ENCODE peak calls at places on chromosomes 5 and 9, in eight cellular contexts. One of them, this sample, is unnamed.

GRCh38 chr5:151174612-151175101 is 17.1 kb upstream of the ANXA6 start:
- DNase-seq in ACHN: no peak
- DNase-seq in left colon: no peak
- DNase-seq in CD8-positive, alpha-beta T cell: peak
- DNase-seq in H4: no peak
- DNase-seq in amygdala: no peak
- DNase-seq in activated gamma-delta T cell treated with Interleukin-2 at 50 U/mL for 16 hours: no peak
- DNase-seq in stimulated activated CD4-positive, alpha-beta T cell treated with anti-CD3 and anti-CD28 coated beads, Interleukin-12 subunit alpha, Interleukin-12 subunit beta, amount 100 ng/mL, for 4 hours: no peak
- DNase-seq in this sample: peak

GRCh38 chr9:122954253-122954691 is 13.5 kb downstream of the RABGAP1 start:
- DNase-seq in activated gamma-delta T cell treated with Interleukin-2 at 50 U/mL for 16 hours: no peak
- DNase-seq in left colon: no peak
- DNase-seq in H4: no peak
- DNase-seq in CD8-positive, alpha-beta T cell: no peak
- DNase-seq in ACHN: peak
- DNase-seq in amygdala: no peak
- DNase-seq in stimulated activated CD4-positive, alpha-beta T cell treated with anti-CD3 and anti-CD28 coated beads, Interleukin-12 subunit alpha, Interleukin-12 subunit beta, amount 100 ng/mL, for 4 hours: no peak
- DNase-seq in this sample: no peak

GRCh38 chr9:107190936-107191290 is 92.2 kb upstream of the RAD23B start:
- DNase-seq in CD8-positive, alpha-beta T cell: no peak
- DNase-seq in ACHN: no peak
- DNase-seq in H4: no peak
- DNase-seq in activated gamma-delta T cell treated with Interleukin-2 at 50 U/mL for 16 hours: no peak
- DNase-seq in left colon: no peak
- DNase-seq in amygdala: no peak
- DNase-seq in stimulated activated CD4-positive, alpha-beta T cell treated with anti-CD3 and anti-CD28 coated beads, Interleukin-12 subunit alpha, Interleukin-12 subunit beta, amount 100 ng/mL, for 4 hours: no peak
- DNase-seq in this sample: no peak

GRCh38 chr9:4837768-4838546 is 45.2 kb downstream of the RCL1 start:
- DNase-seq in activated gamma-delta T cell treated with Interleukin-2 at 50 U/mL for 16 hours: no peak
- DNase-seq in stimulated activated CD4-positive, alpha-beta T cell treated with anti-CD3 and anti-CD28 coated beads, Interleukin-12 subunit alpha, Interleukin-12 subunit beta, amount 100 ng/mL, for 4 hours: no peak
- DNase-seq in left colon: no peak
- DNase-seq in ACHN: peak
- DNase-seq in CD8-positive, alpha-beta T cell: no peak
- DNase-seq in H4: peak
- DNase-seq in amygdala: no peak
- DNase-seq in this sample: no peak

GRCh38 chr5:135829681-135830383 is 4.6 kb upstream of the SLC25A48 start:
- DNase-seq in H4: peak
- DNase-seq in stimulated activated CD4-positive, alpha-beta T cell treated with anti-CD3 and anti-CD28 coated beads, Interleukin-12 subunit alpha, Interleukin-12 subunit beta, amount 100 ng/mL, for 4 hours: no peak
- DNase-seq in ACHN: peak
- DNase-seq in CD8-positive, alpha-beta T cell: peak
- DNase-seq in amygdala: no peak
- DNase-seq in activated gamma-delta T cell treated with Interleukin-2 at 50 U/mL for 16 hours: no peak
- DNase-seq in left colon: peak
- DNase-seq in this sample: peak

GRCh38 chr5:127028822-127029457 is 1.4 kb downstream of the MARCHF3 start:
- DNase-seq in amygdala: no peak
- DNase-seq in CD8-positive, alpha-beta T cell: no peak
- DNase-seq in stimulated activated CD4-positive, alpha-beta T cell treated with anti-CD3 and anti-CD28 coated beads, Interleukin-12 subunit alpha, Interleukin-12 subunit beta, amount 100 ng/mL, for 4 hours: no peak
- DNase-seq in ACHN: peak
- DNase-seq in left colon: peak
- DNase-seq in H4: no peak
- DNase-seq in activated gamma-delta T cell treated with Interleukin-2 at 50 U/mL for 16 hours: no peak
- DNase-seq in this sample: no peak

GRCh38 chr9:115143689-115144088 is 25.7 kb upstream of the TNC start:
- DNase-seq in ACHN: no peak
- DNase-seq in stimulated activated CD4-positive, alpha-beta T cell treated with anti-CD3 and anti-CD28 coated beads, Interleukin-12 subunit alpha, Interleukin-12 subunit beta, amount 100 ng/mL, for 4 hours: no peak
- DNase-seq in left colon: no peak
- DNase-seq in amygdala: no peak
- DNase-seq in CD8-positive, alpha-beta T cell: no peak
- DNase-seq in activated gamma-delta T cell treated with Interleukin-2 at 50 U/mL for 16 hours: no peak
- DNase-seq in H4: no peak
- DNase-seq in this sample: no peak

GRCh38 chr9:108150736-108151135 is 661.2 kb upstream of the KLF4 start:
- DNase-seq in amygdala: no peak
- DNase-seq in ACHN: no peak
- DNase-seq in stimulated activated CD4-positive, alpha-beta T cell treated with anti-CD3 and anti-CD28 coated beads, Interleukin-12 subunit alpha, Interleukin-12 subunit beta, amount 100 ng/mL, for 4 hours: no peak
- DNase-seq in activated gamma-delta T cell treated with Interleukin-2 at 50 U/mL for 16 hours: no peak
- DNase-seq in H4: no peak
- DNase-seq in CD8-positive, alpha-beta T cell: no peak
- DNase-seq in left colon: no peak
- DNase-seq in this sample: no peak

GRCh38 chr9:113634597-113635515 is 171.3 kb downstream of the RGS3 start:
- DNase-seq in stimulated activated CD4-positive, alpha-beta T cell treated with anti-CD3 and anti-CD28 coated beads, Interleukin-12 subunit alpha, Interleukin-12 subunit beta, amount 100 ng/mL, for 4 hours: no peak
- DNase-seq in CD8-positive, alpha-beta T cell: no peak
- DNase-seq in H4: peak
- DNase-seq in left colon: no peak
- DNase-seq in ACHN: no peak
- DNase-seq in activated gamma-delta T cell treated with Interleukin-2 at 50 U/mL for 16 hours: no peak
- DNase-seq in amygdala: no peak
- DNase-seq in this sample: no peak

GRCh38 chr5:3375586-3376311 is 219.9 kb upstream of the IRX1 start:
- DNase-seq in activated gamma-delta T cell treated with Interleukin-2 at 50 U/mL for 16 hours: no peak
- DNase-seq in CD8-positive, alpha-beta T cell: no peak
- DNase-seq in ACHN: no peak
- DNase-seq in stimulated activated CD4-positive, alpha-beta T cell treated with anti-CD3 and anti-CD28 coated beads, Interleukin-12 subunit alpha, Interleukin-12 subunit beta, amount 100 ng/mL, for 4 hours: no peak
- DNase-seq in amygdala: no peak
- DNase-seq in H4: no peak
- DNase-seq in left colon: no peak
- DNase-seq in this sample: no peak

GRCh38 chr9:24498632-24499031 is 47.1 kb downstream of the IZUMO3 start:
- DNase-seq in CD8-positive, alpha-beta T cell: no peak
- DNase-seq in ACHN: no peak
- DNase-seq in stimulated activated CD4-positive, alpha-beta T cell treated with anti-CD3 and anti-CD28 coated beads, Interleukin-12 subunit alpha, Interleukin-12 subunit beta, amount 100 ng/mL, for 4 hours: no peak
- DNase-seq in H4: no peak
- DNase-seq in amygdala: no peak
- DNase-seq in activated gamma-delta T cell treated with Interleukin-2 at 50 U/mL for 16 hours: no peak
- DNase-seq in left colon: no peak
- DNase-seq in this sample: no peak

GRCh38 chr9:37999501-38000189 is 69.4 kb downstream of the SHB start:
- DNase-seq in left colon: no peak
- DNase-seq in activated gamma-delta T cell treated with Interleukin-2 at 50 U/mL for 16 hours: no peak
- DNase-seq in ACHN: peak
- DNase-seq in amygdala: no peak
- DNase-seq in H4: no peak
- DNase-seq in CD8-positive, alpha-beta T cell: no peak
- DNase-seq in stimulated activated CD4-positive, alpha-beta T cell treated with anti-CD3 and anti-CD28 coated beads, Interleukin-12 subunit alpha, Interleukin-12 subunit beta, amount 100 ng/mL, for 4 hours: no peak
- DNase-seq in this sample: no peak

GRCh38 chr9:89853161-89853560 is 248.3 kb downstream of the GADD45G start:
- DNase-seq in H4: no peak
- DNase-seq in ACHN: no peak
- DNase-seq in stimulated activated CD4-positive, alpha-beta T cell treated with anti-CD3 and anti-CD28 coated beads, Interleukin-12 subunit alpha, Interleukin-12 subunit beta, amount 100 ng/mL, for 4 hours: no peak
- DNase-seq in left colon: no peak
- DNase-seq in CD8-positive, alpha-beta T cell: no peak
- DNase-seq in activated gamma-delta T cell treated with Interleukin-2 at 50 U/mL for 16 hours: no peak
- DNase-seq in amygdala: no peak
- DNase-seq in this sample: no peak

GRCh38 chr5:170603101-170603500 is 99.3 kb downstream of the KCNIP1 start:
- DNase-seq in ACHN: no peak
- DNase-seq in activated gamma-delta T cell treated with Interleukin-2 at 50 U/mL for 16 hours: no peak
- DNase-seq in stimulated activated CD4-positive, alpha-beta T cell treated with anti-CD3 and anti-CD28 coated beads, Interleukin-12 subunit alpha, Interleukin-12 subunit beta, amount 100 ng/mL, for 4 hours: no peak
- DNase-seq in amygdala: no peak
- DNase-seq in H4: no peak
- DNase-seq in left colon: no peak
- DNase-seq in CD8-positive, alpha-beta T cell: no peak
- DNase-seq in this sample: no peak

GRCh38 chr9:136031741-136032638 is 63.1 kb downstream of the NACC2 start:
- DNase-seq in H4: no peak
- DNase-seq in left colon: peak
- DNase-seq in activated gamma-delta T cell treated with Interleukin-2 at 50 U/mL for 16 hours: no peak
- DNase-seq in stimulated activated CD4-positive, alpha-beta T cell treated with anti-CD3 and anti-CD28 coated beads, Interleukin-12 subunit alpha, Interleukin-12 subunit beta, amount 100 ng/mL, for 4 hours: no peak
- DNase-seq in amygdala: no peak
- DNase-seq in ACHN: no peak
- DNase-seq in CD8-positive, alpha-beta T cell: no peak
- DNase-seq in this sample: no peak

GRCh38 chr5:180648658-180649296 is 623 bp downstream of the FLT4 start:
- DNase-seq in amygdala: no peak
- DNase-seq in H4: no peak
- DNase-seq in left colon: no peak
- DNase-seq in ACHN: no peak
- DNase-seq in CD8-positive, alpha-beta T cell: peak
- DNase-seq in activated gamma-delta T cell treated with Interleukin-2 at 50 U/mL for 16 hours: peak
- DNase-seq in stimulated activated CD4-positive, alpha-beta T cell treated with anti-CD3 and anti-CD28 coated beads, Interleukin-12 subunit alpha, Interleukin-12 subunit beta, amount 100 ng/mL, for 4 hours: peak
- DNase-seq in this sample: no peak

GRCh38 chr5:168609806-168610482 is 30.8 kb upstream of the PANK3 start:
- DNase-seq in CD8-positive, alpha-beta T cell: no peak
- DNase-seq in H4: no peak
- DNase-seq in ACHN: no peak
- DNase-seq in amygdala: no peak
- DNase-seq in stimulated activated CD4-positive, alpha-beta T cell treated with anti-CD3 and anti-CD28 coated beads, Interleukin-12 subunit alpha, Interleukin-12 subunit beta, amount 100 ng/mL, for 4 hours: no peak
- DNase-seq in left colon: no peak
- DNase-seq in activated gamma-delta T cell treated with Interleukin-2 at 50 U/mL for 16 hours: no peak
- DNase-seq in this sample: no peak

GRCh38 chr9:114482602-114483001 is 22.7 kb downstream of the WHRN start:
- DNase-seq in activated gamma-delta T cell treated with Interleukin-2 at 50 U/mL for 16 hours: no peak
- DNase-seq in amygdala: no peak
- DNase-seq in left colon: no peak
- DNase-seq in stimulated activated CD4-positive, alpha-beta T cell treated with anti-CD3 and anti-CD28 coated beads, Interleukin-12 subunit alpha, Interleukin-12 subunit beta, amount 100 ng/mL, for 4 hours: no peak
- DNase-seq in CD8-positive, alpha-beta T cell: no peak
- DNase-seq in ACHN: no peak
- DNase-seq in H4: no peak
- DNase-seq in this sample: no peak

GRCh38 chr9:3948826-3949578 is 350.9 kb downstream of the GLIS3 start:
- DNase-seq in left colon: no peak
- DNase-seq in activated gamma-delta T cell treated with Interleukin-2 at 50 U/mL for 16 hours: no peak
- DNase-seq in amygdala: no peak
- DNase-seq in ACHN: peak
- DNase-seq in H4: no peak
- DNase-seq in stimulated activated CD4-positive, alpha-beta T cell treated with anti-CD3 and anti-CD28 coated beads, Interleukin-12 subunit alpha, Interleukin-12 subunit beta, amount 100 ng/mL, for 4 hours: no peak
- DNase-seq in CD8-positive, alpha-beta T cell: no peak
- DNase-seq in this sample: no peak

GRCh38 chr9:37897665-37898064 is 6.3 kb downstream of the SLC25A51 start:
- DNase-seq in CD8-positive, alpha-beta T cell: no peak
- DNase-seq in left colon: no peak
- DNase-seq in H4: no peak
- DNase-seq in activated gamma-delta T cell treated with Interleukin-2 at 50 U/mL for 16 hours: no peak
- DNase-seq in stimulated activated CD4-positive, alpha-beta T cell treated with anti-CD3 and anti-CD28 coated beads, Interleukin-12 subunit alpha, Interleukin-12 subunit beta, amount 100 ng/mL, for 4 hours: no peak
- DNase-seq in amygdala: no peak
- DNase-seq in ACHN: no peak
- DNase-seq in this sample: no peak

GRCh38 chr9:91166796-91167366 is 194.8 kb downstream of the AUH start:
- DNase-seq in stimulated activated CD4-positive, alpha-beta T cell treated with anti-CD3 and anti-CD28 coated beads, Interleukin-12 subunit alpha, Interleukin-12 subunit beta, amount 100 ng/mL, for 4 hours: no peak
- DNase-seq in ACHN: no peak
- DNase-seq in H4: no peak
- DNase-seq in CD8-positive, alpha-beta T cell: no peak
- DNase-seq in left colon: no peak
- DNase-seq in activated gamma-delta T cell treated with Interleukin-2 at 50 U/mL for 16 hours: no peak
- DNase-seq in amygdala: no peak
- DNase-seq in this sample: no peak

GRCh38 chr9:125683486-125683885 is 23.5 kb downstream of the MAPKAP1 start:
- DNase-seq in left colon: no peak
- DNase-seq in ACHN: no peak
- DNase-seq in H4: no peak
- DNase-seq in activated gamma-delta T cell treated with Interleukin-2 at 50 U/mL for 16 hours: no peak
- DNase-seq in stimulated activated CD4-positive, alpha-beta T cell treated with anti-CD3 and anti-CD28 coated beads, Interleukin-12 subunit alpha, Interleukin-12 subunit beta, amount 100 ng/mL, for 4 hours: no peak
- DNase-seq in amygdala: no peak
- DNase-seq in CD8-positive, alpha-beta T cell: no peak
- DNase-seq in this sample: no peak

GRCh38 chr9:126112135-126112720 is 214.4 kb upstream of the MVB12B start:
- DNase-seq in stimulated activated CD4-positive, alpha-beta T cell treated with anti-CD3 and anti-CD28 coated beads, Interleukin-12 subunit alpha, Interleukin-12 subunit beta, amount 100 ng/mL, for 4 hours: no peak
- DNase-seq in H4: no peak
- DNase-seq in amygdala: no peak
- DNase-seq in ACHN: no peak
- DNase-seq in left colon: peak
- DNase-seq in CD8-positive, alpha-beta T cell: no peak
- DNase-seq in activated gamma-delta T cell treated with Interleukin-2 at 50 U/mL for 16 hours: no peak
- DNase-seq in this sample: no peak

GRCh38 chr9:33475357-33475756 is 1.6 kb upstream of the NOL6 start:
- DNase-seq in stimulated activated CD4-positive, alpha-beta T cell treated with anti-CD3 and anti-CD28 coated beads, Interleukin-12 subunit alpha, Interleukin-12 subunit beta, amount 100 ng/mL, for 4 hours: no peak
- DNase-seq in activated gamma-delta T cell treated with Interleukin-2 at 50 U/mL for 16 hours: no peak
- DNase-seq in CD8-positive, alpha-beta T cell: no peak
- DNase-seq in left colon: no peak
- DNase-seq in amygdala: no peak
- DNase-seq in H4: no peak
- DNase-seq in ACHN: no peak
- DNase-seq in this sample: no peak

GRCh38 chr5:11467588-11467987 is 436.7 kb downstream of the CTNND2 start:
- DNase-seq in ACHN: no peak
- DNase-seq in CD8-positive, alpha-beta T cell: no peak
- DNase-seq in activated gamma-delta T cell treated with Interleukin-2 at 50 U/mL for 16 hours: no peak
- DNase-seq in left colon: no peak
- DNase-seq in H4: no peak
- DNase-seq in stimulated activated CD4-positive, alpha-beta T cell treated with anti-CD3 and anti-CD28 coated beads, Interleukin-12 subunit alpha, Interleukin-12 subunit beta, amount 100 ng/mL, for 4 hours: no peak
- DNase-seq in amygdala: no peak
- DNase-seq in this sample: no peak

GRCh38 chr5:32551865-32552264 is 33.5 kb upstream of the SUB1 start:
- DNase-seq in H4: no peak
- DNase-seq in amygdala: no peak
- DNase-seq in CD8-positive, alpha-beta T cell: no peak
- DNase-seq in ACHN: no peak
- DNase-seq in activated gamma-delta T cell treated with Interleukin-2 at 50 U/mL for 16 hours: no peak
- DNase-seq in left colon: no peak
- DNase-seq in stimulated activated CD4-positive, alpha-beta T cell treated with anti-CD3 and anti-CD28 coated beads, Interleukin-12 subunit alpha, Interleukin-12 subunit beta, amount 100 ng/mL, for 4 hours: no peak
- DNase-seq in this sample: no peak

GRCh38 chr9:130433168-130433946 is 11.4 kb upstream of the ASS1 start:
- DNase-seq in CD8-positive, alpha-beta T cell: peak
- DNase-seq in stimulated activated CD4-positive, alpha-beta T cell treated with anti-CD3 and anti-CD28 coated beads, Interleukin-12 subunit alpha, Interleukin-12 subunit beta, amount 100 ng/mL, for 4 hours: peak
- DNase-seq in ACHN: peak
- DNase-seq in left colon: peak
- DNase-seq in amygdala: no peak
- DNase-seq in activated gamma-delta T cell treated with Interleukin-2 at 50 U/mL for 16 hours: peak
- DNase-seq in H4: no peak
- DNase-seq in this sample: no peak

GRCh38 chr9:4196376-4196775 is 103.5 kb downstream of the GLIS3 start:
- DNase-seq in left colon: no peak
- DNase-seq in stimulated activated CD4-positive, alpha-beta T cell treated with anti-CD3 and anti-CD28 coated beads, Interleukin-12 subunit alpha, Interleukin-12 subunit beta, amount 100 ng/mL, for 4 hours: no peak
- DNase-seq in ACHN: no peak
- DNase-seq in CD8-positive, alpha-beta T cell: no peak
- DNase-seq in H4: no peak
- DNase-seq in amygdala: no peak
- DNase-seq in activated gamma-delta T cell treated with Interleukin-2 at 50 U/mL for 16 hours: no peak
- DNase-seq in this sample: no peak

GRCh38 chr9:136296434-136297015 is 7.4 kb downstream of the CCDC187 start:
- DNase-seq in ACHN: no peak
- DNase-seq in activated gamma-delta T cell treated with Interleukin-2 at 50 U/mL for 16 hours: no peak
- DNase-seq in amygdala: no peak
- DNase-seq in left colon: no peak
- DNase-seq in H4: no peak
- DNase-seq in CD8-positive, alpha-beta T cell: no peak
- DNase-seq in stimulated activated CD4-positive, alpha-beta T cell treated with anti-CD3 and anti-CD28 coated beads, Interleukin-12 subunit alpha, Interleukin-12 subunit beta, amount 100 ng/mL, for 4 hours: no peak
- DNase-seq in this sample: no peak

GRCh38 chr9:85717220-85717619 is 24.5 kb downstream of the AGTPBP1 start:
- DNase-seq in H4: no peak
- DNase-seq in ACHN: no peak
- DNase-seq in stimulated activated CD4-positive, alpha-beta T cell treated with anti-CD3 and anti-CD28 coated beads, Interleukin-12 subunit alpha, Interleukin-12 subunit beta, amount 100 ng/mL, for 4 hours: no peak
- DNase-seq in activated gamma-delta T cell treated with Interleukin-2 at 50 U/mL for 16 hours: no peak
- DNase-seq in CD8-positive, alpha-beta T cell: no peak
- DNase-seq in amygdala: no peak
- DNase-seq in left colon: no peak
- DNase-seq in this sample: no peak

GRCh38 chr5:431001-431710 is 11.8 kb upstream of the EXOC3 start:
- DNase-seq in ACHN: peak
- DNase-seq in left colon: peak
- DNase-seq in CD8-positive, alpha-beta T cell: peak
- DNase-seq in activated gamma-delta T cell treated with Interleukin-2 at 50 U/mL for 16 hours: peak
- DNase-seq in amygdala: no peak
- DNase-seq in H4: peak
- DNase-seq in stimulated activated CD4-positive, alpha-beta T cell treated with anti-CD3 and anti-CD28 coated beads, Interleukin-12 subunit alpha, Interleukin-12 subunit beta, amount 100 ng/mL, for 4 hours: peak
- DNase-seq in this sample: no peak

GRCh38 chr5:139543423-139543991 is 17.6 kb upstream of the UBE2D2 start:
- DNase-seq in stimulated activated CD4-positive, alpha-beta T cell treated with anti-CD3 and anti-CD28 coated beads, Interleukin-12 subunit alpha, Interleukin-12 subunit beta, amount 100 ng/mL, for 4 hours: peak
- DNase-seq in ACHN: no peak
- DNase-seq in CD8-positive, alpha-beta T cell: peak
- DNase-seq in H4: no peak
- DNase-seq in activated gamma-delta T cell treated with Interleukin-2 at 50 U/mL for 16 hours: peak
- DNase-seq in amygdala: peak
- DNase-seq in left colon: peak
- DNase-seq in this sample: no peak

GRCh38 chr9:27590636-27591035 is 17.4 kb upstream of the C9orf72 start:
- DNase-seq in stimulated activated CD4-positive, alpha-beta T cell treated with anti-CD3 and anti-CD28 coated beads, Interleukin-12 subunit alpha, Interleukin-12 subunit beta, amount 100 ng/mL, for 4 hours: no peak
- DNase-seq in left colon: no peak
- DNase-seq in activated gamma-delta T cell treated with Interleukin-2 at 50 U/mL for 16 hours: no peak
- DNase-seq in ACHN: no peak
- DNase-seq in H4: no peak
- DNase-seq in amygdala: no peak
- DNase-seq in CD8-positive, alpha-beta T cell: no peak
- DNase-seq in this sample: no peak

GRCh38 chr9:73137286-73137899 is 14.3 kb upstream of the ANXA1 start:
- DNase-seq in stimulated activated CD4-positive, alpha-beta T cell treated with anti-CD3 and anti-CD28 coated beads, Interleukin-12 subunit alpha, Interleukin-12 subunit beta, amount 100 ng/mL, for 4 hours: no peak
- DNase-seq in left colon: no peak
- DNase-seq in H4: peak
- DNase-seq in CD8-positive, alpha-beta T cell: no peak
- DNase-seq in amygdala: no peak
- DNase-seq in ACHN: peak
- DNase-seq in activated gamma-delta T cell treated with Interleukin-2 at 50 U/mL for 16 hours: no peak
- DNase-seq in this sample: peak

This sample was measured in NCI-H446 treated with DMSO at 0.1 percent for 48 hours.